ENCODE peak calls at places on chromosomes 3 and 15, in five cellular contexts. C is esophagus squamous epithelium, U is GM12878, Y is GM23338, L is IMR-90. I is an unnamed sample. For H3K36me3, the result is how much of the 10 kb centered on the place peaks cover.

GRCh38 chr15:69539316-69539715 is 86.7 kb downstream of the RPLP1 start:
- DNase-seq in C (no peak), U (no peak), Y (no peak), L (no peak), I (no peak)

GRCh38 chr3:62255758-62256157 is 117.6 kb downstream of the FEZF2 start:
- DNase-seq in C (no peak), U (no peak), Y (no peak), L (no peak), I (no peak)

GRCh38 chr3:184228376-184229137 is 828 bp upstream of the VWA5B2 start:
- DNase-seq in C (no peak), U (no peak), Y (no peak), L (no peak), I (no peak)

GRCh38 chr15:56524915-56525314 is 60.0 kb upstream of the MNS1 start:
- DNase-seq in C (no peak), U (no peak), Y (no peak), L (peak), I (no peak)

GRCh38 chr15:71761649-71762048 is 48.7 kb upstream of the NR2E3 start:
- DNase-seq in C (no peak), U (no peak), Y (no peak), L (peak), I (peak)

GRCh38 chr15:101156509-101157159 is 95.2 kb downstream of the CHSY1 start:
- DNase-seq in C (no peak), U (peak), Y (no peak), L (peak), I (no peak)

GRCh38 chr15:31887246-31887645 is 143.1 kb upstream of the CHRNA7 start:
- DNase-seq in C (no peak), U (no peak), Y (peak), L (no peak), I (no peak)

GRCh38 chr3:80213076-80213475 is 445.3 kb upstream of the ROBO1 start:
- DNase-seq in C (no peak), U (no peak), Y (no peak), L (no peak), I (peak)

GRCh38 chr3:141561426-141562034 is 74.7 kb downstream of the RASA2 start:
- DNase-seq in C (no peak), U (no peak), Y (peak), L (peak), I (peak)

GRCh38 chr15:65792988-65793812 is 1.1 kb upstream of the DENND4A start:
- DNase-seq in C (no peak), U (no peak), Y (no peak), L (no peak), I (no peak)
- H3K4me3 ChIP-seq in C (peak), U (peak), Y (peak), L (peak), I (peak)

GRCh38 chr3:128100638-128101037 is 23.0 kb downstream of the RUVBL1 start:
- DNase-seq in C (no peak), U (no peak), Y (no peak), L (no peak), I (no peak)
- H3K36me3 ChIP-seq in C (half or more), U (under half), Y (under half), L (under half), I (under half)

GRCh38 chr3:185711255-185711870 is 113.5 kb downstream of the IGF2BP2 start:
- DNase-seq in C (no peak), U (no peak), Y (peak), L (peak), I (no peak)
- TF ChIP-seq CTCF in C (no peak), U (no peak), Y (no peak), L (no peak), I (no peak)

DNA sequence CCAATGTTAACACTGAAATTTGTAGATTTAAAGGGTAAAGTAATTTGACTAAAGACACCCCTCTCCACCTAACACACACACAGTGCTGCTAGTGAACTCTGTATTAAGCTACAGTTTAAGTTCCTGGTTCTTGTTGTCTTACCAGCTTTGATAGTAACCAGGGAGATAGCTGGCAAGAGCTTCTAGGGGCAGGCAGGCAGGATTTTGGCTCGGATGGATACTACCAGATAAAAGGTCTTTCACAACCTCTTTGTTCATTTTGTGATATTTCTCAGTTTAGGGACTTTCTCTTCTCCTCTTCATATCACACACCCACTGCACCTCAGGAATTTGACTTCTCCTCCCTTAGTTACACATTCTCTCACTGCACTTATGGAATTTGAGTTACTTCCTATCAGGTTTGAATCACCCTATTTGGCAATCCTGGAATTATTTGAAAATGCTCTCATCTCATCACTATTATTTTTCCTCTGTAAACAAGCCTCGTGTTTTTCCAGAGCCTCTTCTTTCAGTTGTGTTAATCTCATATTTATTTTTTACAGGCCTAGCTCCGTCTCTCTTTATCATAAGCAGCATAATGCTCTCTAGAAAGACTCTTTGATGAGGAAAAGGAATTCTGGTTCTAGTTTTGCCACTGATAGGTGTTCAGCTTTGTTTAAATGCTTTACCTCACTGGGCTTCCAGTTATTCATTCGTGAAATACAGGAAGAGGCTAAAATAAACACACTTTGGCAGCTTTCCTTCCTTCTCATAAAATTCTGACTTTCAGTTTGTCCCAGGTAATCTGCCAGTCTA is 23.0 kb upstream of the CLDN1 start:
- DNase-seq in C (no peak), U (no peak), Y (peak), L (peak), I (peak)
- H3K4me3 ChIP-seq in C (no peak), U (no peak), Y (no peak), L (peak), I (no peak)

GRCh38 chr3:129370248-129370964 is 58.0 kb downstream of the EFCAB12 start:
- DNase-seq in C (no peak), U (no peak), Y (no peak), L (no peak), I (no peak)
- H3K36me3 ChIP-seq in C (under half), U (under half), Y (under half), L (under half), I (under half)

GRCh38 chr3:115932807-115933206 is 309.5 kb downstream of the GAP43 start:
- DNase-seq in C (no peak), U (no peak), Y (no peak), L (no peak), I (no peak)

GRCh38 chr3:115931581-115931980 is 308.3 kb downstream of the GAP43 start:
- DNase-seq in C (no peak), U (no peak), Y (no peak), L (peak), I (peak)

DNA sequence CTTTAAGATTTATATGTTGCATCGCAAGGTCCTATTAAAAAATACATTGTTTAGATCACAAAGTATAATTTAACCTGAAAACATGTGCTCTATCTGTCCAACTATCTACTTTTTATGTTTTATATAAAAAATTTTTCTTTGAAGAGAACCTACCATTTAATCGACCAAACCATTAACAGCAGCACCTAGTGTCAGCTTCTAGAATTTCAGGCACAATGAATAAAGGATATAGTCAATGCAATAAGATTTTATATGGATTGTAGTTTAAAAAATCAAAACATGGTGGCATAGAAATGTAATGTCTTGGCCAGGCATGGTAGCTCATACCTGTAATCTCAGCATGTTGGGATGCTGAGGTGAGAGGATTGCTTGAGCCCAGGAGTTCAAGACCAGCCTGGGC is 313.7 kb downstream of the GAP43 start:
- DNase-seq in C (no peak), U (no peak), Y (no peak), L (no peak), I (peak)
- TF ChIP-seq CTCF in C (peak), U (peak), Y (peak), L (peak), I (peak)

I was measured in bronchial epithelial cell.